ENCODE peak calls at places on chromosomes 12 and 14, in eight cellular contexts. K is A549, B is mesothelial cell of epicardium, R is GM12878, N is lower lobe of right lung, D is foreskin keratinocyte, L is prostate gland, Z is astrocyte. T is an unnamed sample.

GRCh38 chr12:65823481-65824313 is 586 bp upstream of the HMGA2 start:
- DNase-seq in K (peak; percentile 53), B (peak; percentile 79), R (no peak), N (peak; percentile 46), D (peak; percentile 56), L (peak; percentile 6), Z (peak; percentile 45), T (peak; percentile 54)

GRCh38 chr12:64221656-64222010 is 463 bp downstream of the KICS2 start:
- DNase-seq in K (peak; percentile 81), B (peak; percentile 82), R (peak; percentile 9), N (peak; percentile 92), D (no peak), L (peak; percentile 78), Z (peak; percentile 55), T (peak; percentile 66)

GRCh38 chr12:40439771-40440492 is 215.1 kb downstream of the LRRK2 start:
- DNase-seq in K (no peak), B (no peak), R (no peak), N (no peak), D (peak; percentile 47), L (no peak), Z (no peak), T (no peak)

GRCh38 chr14:50084666-50085065 is 31.7 kb downstream of the VCPKMT start:
- DNase-seq in K (no peak), B (no peak), R (no peak), N (no peak), D (no peak), L (no peak), Z (no peak), T (no peak)

GRCh38 chr12:106051853-106052531 is 86.8 kb downstream of the NUAK1 start:
- DNase-seq in K (no peak), B (no peak), R (no peak), N (no peak), D (peak; percentile 48), L (no peak), Z (peak; percentile 24), T (no peak)

GRCh38 chr12:109875572-109876131 is 4.7 kb downstream of the GLTP start:
- DNase-seq in K (no peak), B (peak; percentile 54), R (no peak), N (peak; percentile 62), D (no peak), L (peak; percentile 58), Z (no peak), T (no peak)

GRCh38 chr12:78470354-78471195 is 394.0 kb upstream of the SYT1 start:
- DNase-seq in K (peak; percentile 6), B (no peak), R (no peak), N (no peak), D (peak; percentile 5), L (peak; percentile 8), Z (peak; percentile 42), T (peak; percentile 46)

GRCh38 chr12:11482955-11483354 is 87.6 kb upstream of the PRB2 start:
- DNase-seq in K (no peak), B (no peak), R (no peak), N (no peak), D (no peak), L (no peak), Z (peak; percentile 16), T (peak; percentile 47)

GRCh38 chr14:51242545-51243490 is 2.8 kb downstream of the TMX1 start:
- DNase-seq in K (no peak), B (no peak), R (no peak), N (no peak), D (no peak), L (no peak), Z (no peak), T (no peak)

GRCh38 chr12:1912580-1913376 is 5.7 kb downstream of the CACNA2D4 start:
- DNase-seq in K (no peak), B (no peak), R (no peak), N (no peak), D (no peak), L (no peak), Z (no peak), T (peak; percentile 50)

GRCh38 chr12:1916396-1917171 is 1.9 kb downstream of the CACNA2D4 start:
- DNase-seq in K (no peak), B (no peak), R (no peak), N (peak; percentile 39), D (no peak), L (no peak), Z (no peak), T (no peak)

GRCh38 chr12:1915082-1915968 is 3.1 kb downstream of the CACNA2D4 start:
- DNase-seq in K (no peak), B (peak; percentile 33), R (no peak), N (peak; percentile 37), D (no peak), L (no peak), Z (no peak), T (no peak)

GRCh38 chr12:1913377-1914115 is 4.9 kb downstream of the CACNA2D4 start:
- DNase-seq in K (no peak), B (peak; percentile 28), R (no peak), N (peak; percentile 20), D (no peak), L (peak; percentile 3), Z (no peak), T (no peak)

DNA sequence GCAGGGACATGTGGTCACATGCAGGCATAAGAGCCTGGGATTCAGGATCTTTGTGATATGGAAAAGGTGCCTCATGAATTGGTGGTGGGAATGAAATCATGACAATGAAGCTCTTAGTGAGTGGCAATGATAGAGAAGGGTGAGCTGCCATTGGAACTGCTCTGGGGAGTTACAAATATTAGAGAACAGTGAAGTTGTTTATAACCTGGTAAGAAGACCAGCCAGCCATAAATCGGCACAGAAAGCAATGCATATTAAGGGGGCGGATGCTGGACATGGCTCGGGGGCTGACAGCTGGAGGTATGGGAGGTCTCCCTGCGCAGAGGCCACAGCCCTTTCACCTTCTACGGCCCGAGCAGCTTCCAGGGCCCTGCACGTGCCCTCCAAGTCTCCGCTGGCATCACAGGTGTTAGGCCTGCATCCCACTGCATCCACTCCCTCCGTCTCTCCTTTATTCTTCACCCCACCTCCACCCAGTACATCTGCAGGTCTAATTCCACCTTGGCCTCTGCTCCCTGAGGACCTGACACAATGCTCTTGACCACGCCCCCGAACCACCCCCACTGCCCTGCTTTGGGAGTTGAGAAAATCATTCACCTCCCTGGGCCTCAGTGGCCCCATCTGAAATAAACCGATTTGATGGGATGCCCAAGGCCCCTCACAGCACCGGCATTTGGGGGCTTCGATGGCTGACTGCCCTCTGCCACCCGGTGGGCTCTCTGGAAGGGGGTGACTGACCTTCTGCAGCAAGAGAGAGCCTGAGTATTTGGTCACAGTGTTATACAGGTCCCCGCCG is 4.1 kb downstream of the CACNA2D4 start:
- DNase-seq in K (no peak), B (peak; percentile 24), R (no peak), N (peak; percentile 25), D (no peak), L (no peak), Z (no peak), T (no peak)
- TF ChIP-seq CTCF in K (no peak), B (no peak), R (no peak), N (no peak), D (no peak), L (no peak), Z (no peak), T (no peak)

GRCh38 chr14:101236496-101237240 is 324.6 kb upstream of the DIO3 start:
- DNase-seq in K (no peak), B (no peak), R (no peak), N (no peak), D (no peak), L (no peak), Z (no peak), T (no peak)

GRCh38 chr14:101233861-101234587 is 327.3 kb upstream of the DIO3 start:
- DNase-seq in K (no peak), B (peak; percentile 25), R (no peak), N (no peak), D (no peak), L (no peak), Z (no peak), T (no peak)

GRCh38 chr14:101234588-101234937 is 326.7 kb upstream of the DIO3 start:
- DNase-seq in K (no peak), B (peak; percentile 19), R (no peak), N (no peak), D (no peak), L (no peak), Z (no peak), T (no peak)

GRCh38 chr14:101235872-101236221 is 325.4 kb upstream of the DIO3 start:
- DNase-seq in K (no peak), B (peak; percentile 21), R (no peak), N (no peak), D (no peak), L (no peak), Z (no peak), T (no peak)

GRCh38 chr14:101235042-101235871 is 326.0 kb upstream of the DIO3 start:
- DNase-seq in K (peak; percentile 78), B (peak; percentile 75), R (no peak), N (peak; percentile 69), D (no peak), L (no peak), Z (peak; percentile 16), T (peak; percentile 41)
- TF ChIP-seq CTCF in K (peak; percentile 89), B (peak; percentile 53), R (peak; percentile 49), N (peak; percentile 71), D (peak; percentile 59), L (peak; percentile 20), Z (peak; percentile 55), T (peak; percentile 91)

GRCh38 chr12:60684988-60685655 is 1089.3 kb downstream of the SLC16A7 start:
- DNase-seq in K (no peak), B (no peak), R (no peak), N (no peak), D (no peak), L (no peak), Z (no peak), T (no peak)
- TF ChIP-seq CTCF in K (no peak), B (no peak), R (no peak), N (no peak), D (no peak), L (no peak), Z (no peak), T (peak; percentile 69)

GRCh38 chr12:21618566-21618965 is 13.9 kb upstream of the GYS2 start:
- DNase-seq in K (no peak), B (no peak), R (no peak), N (no peak), D (no peak), L (no peak), Z (no peak), T (no peak)

GRCh38 chr12:21614510-21614909 is 9.9 kb upstream of the GYS2 start:
- DNase-seq in K (no peak), B (no peak), R (no peak), N (no peak), D (no peak), L (no peak), Z (no peak), T (no peak)

GRCh38 chr12:21617030-21617429 is 12.4 kb upstream of the GYS2 start:
- DNase-seq in K (no peak), B (no peak), R (no peak), N (no peak), D (no peak), L (no peak), Z (no peak), T (no peak)

GRCh38 chr12:21615441-21615840 is 10.8 kb upstream of the GYS2 start:
- DNase-seq in K (no peak), B (no peak), R (no peak), N (no peak), D (no peak), L (no peak), Z (no peak), T (no peak)

DNA sequence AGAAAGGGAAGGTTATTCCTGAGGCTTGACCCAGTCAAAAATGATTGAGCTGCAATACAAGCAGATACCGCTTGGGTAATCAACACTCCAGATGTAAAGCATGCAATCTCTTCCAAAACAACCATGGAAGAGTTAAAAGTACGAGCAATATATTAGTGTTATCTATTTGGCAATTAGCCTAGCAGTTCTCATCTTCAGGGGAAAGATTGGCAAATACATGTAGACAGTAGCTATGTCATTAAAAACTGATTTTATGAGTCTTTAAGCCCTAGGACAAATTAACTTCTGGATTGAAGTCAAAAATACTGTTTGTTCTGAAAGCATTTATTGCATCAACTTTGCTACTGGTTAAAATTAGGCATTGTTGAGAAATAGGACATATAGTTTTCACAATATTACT is 9.3 kb upstream of the GYS2 start:
- DNase-seq in K (no peak), B (no peak), R (no peak), N (no peak), D (no peak), L (no peak), Z (no peak), T (no peak)
- TF ChIP-seq CTCF in K (no peak), B (peak; percentile 21), R (no peak), N (no peak), D (peak; percentile 43), L (no peak), Z (no peak), T (peak; percentile 55)